ENCODE peak calls at places on chromosomes 7 and 10, in ten cellular contexts. Z is bronchial epithelial cell, C is brain microvascular endothelial cell, S is mammary epithelial cell, Q is iPS DF 6.9, J is SJSA1, A is tibial nerve, O is adrenal gland, K is left ventricle myocardium inferior, B is ovary. L is an unnamed sample.

GRCh38 chr7:90530263-90530662 is 60.8 kb downstream of the PTTG1IP2 start:
- DNase-seq in B (no peak), S (peak), A (no peak), O (no peak), Z (peak), K (no peak), C (peak), J (no peak), Q (no peak), L (peak)

GRCh38 chr10:31620236-31621151 is 301.5 kb downstream of the ZEB1 start:
- DNase-seq in K (peak), Z (no peak), A (peak), C (peak), S (no peak), O (no peak), J (no peak), B (peak), Q (no peak), L (peak)

GRCh38 chr7:102934267-102934666 is 21.5 kb downstream of the LRRC17 start:
- DNase-seq in Z (no peak), C (no peak), O (no peak), J (no peak), B (no peak), Q (no peak), S (no peak), K (no peak), A (no peak), L (no peak)

GRCh38 chr10:28838908-28839307 is 161.6 kb downstream of the BAMBI start:
- DNase-seq in K (no peak), J (peak), A (no peak), Z (peak), O (peak), C (peak), S (no peak), Q (no peak), B (no peak), L (no peak)

GRCh38 chr10:96511044-96511945 is 2.4 kb downstream of the TLL2 start:
- DNase-seq in Z (peak), B (no peak), C (no peak), Q (peak), A (peak), J (no peak), S (peak), K (no peak), O (peak), L (no peak)

GRCh38 chr7:8126768-8127167 is 135.2 kb downstream of the ICA1 start:
- DNase-seq in O (no peak), A (no peak), K (no peak), J (no peak), Q (no peak), B (no peak), Z (no peak), S (no peak), C (no peak), L (no peak)

GRCh38 chr10:72162978-72163377 is 52.8 kb upstream of the ANAPC16 start:
- DNase-seq in A (no peak), B (no peak), Z (peak), J (no peak), O (no peak), C (peak), K (no peak), Q (no peak), S (peak), L (no peak)

GRCh38 chr7:45890902-45891461 is 2.7 kb downstream of the IGFBP1 start:
- DNase-seq in B (no peak), A (peak), S (peak), Z (peak), K (no peak), Q (no peak), C (no peak), O (no peak), J (no peak), L (no peak)

GRCh38 chr7:98872328-98872924 is 2.6 kb upstream of the TMEM130 start:
- DNase-seq in Q (no peak), K (no peak), S (no peak), Z (no peak), A (no peak), O (no peak), B (no peak), C (no peak), J (no peak), L (no peak)

GRCh38 chr7:80881361-80881760 is 37.5 kb downstream of the SEMA3C start:
- DNase-seq in K (no peak), C (no peak), S (no peak), O (no peak), A (no peak), B (no peak), Q (no peak), Z (no peak), J (no peak), L (no peak)

GRCh38 chr7:24980695-24981543 is 941 bp upstream of the OSBPL3 start:
- DNase-seq in O (peak), K (no peak), B (peak), A (peak), Z (peak), J (no peak), Q (no peak), S (peak), C (no peak), L (no peak)

GRCh38 chr10:123390874-123391273 is 236.7 kb downstream of the BUB3 start:
- DNase-seq in S (no peak), K (no peak), J (no peak), Z (no peak), B (no peak), O (no peak), Q (no peak), A (no peak), C (no peak), L (no peak)

GRCh38 chr10:23198610-23198939 is 6.5 kb downstream of the PTF1A start:
- DNase-seq in S (no peak), J (no peak), O (no peak), C (no peak), B (no peak), A (no peak), Q (no peak), K (no peak), Z (no peak), L (no peak)

GRCh38 chr10:67663449-67664087 is 32.4 kb downstream of the CTNNA3 start:
- DNase-seq in S (no peak), Z (no peak), B (no peak), O (no peak), J (no peak), K (no peak), C (no peak), Q (no peak), A (no peak), L (no peak)

GRCh38 chr10:67664936-67665335 is 31.1 kb downstream of the CTNNA3 start:
- DNase-seq in A (no peak), J (no peak), O (no peak), B (no peak), Z (no peak), Q (no peak), S (no peak), C (no peak), K (no peak), L (no peak)

GRCh38 chr10:67666416-67667043 is 29.5 kb downstream of the CTNNA3 start:
- DNase-seq in A (no peak), B (no peak), K (no peak), S (peak), Z (peak), O (no peak), J (no peak), Q (no peak), C (no peak), L (no peak)

GRCh38 chr10:67668448-67668847 is 27.5 kb downstream of the CTNNA3 start:
- DNase-seq in Z (peak), J (no peak), S (peak), K (no peak), C (peak), O (no peak), Q (no peak), A (no peak), B (no peak), L (peak)

DNA sequence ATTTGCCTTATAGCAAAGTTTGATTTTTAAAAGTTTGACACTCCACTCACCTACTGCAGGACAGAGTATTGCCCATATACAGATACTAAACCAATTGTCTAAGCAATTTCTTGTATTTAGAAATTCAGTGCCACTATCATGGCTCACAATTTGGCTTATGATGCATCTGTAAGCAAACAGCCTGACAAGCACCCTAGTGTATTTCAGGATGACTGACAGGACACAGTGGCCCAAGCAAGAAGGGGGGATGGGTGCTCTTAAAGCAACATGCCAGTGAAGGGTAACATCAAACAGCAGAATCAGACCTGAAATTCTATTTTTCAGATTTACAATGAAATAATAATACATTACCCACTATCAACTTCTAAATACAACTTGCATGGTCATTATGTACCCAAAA is 30.5 kb downstream of the CTNNA3 start:
- DNase-seq in B (no peak), J (no peak), S (no peak), Z (peak), O (no peak), Q (no peak), A (no peak), C (no peak), K (no peak), L (no peak)
- H3K4me3 ChIP-seq in B (no peak), J (no peak), S (no peak), Z (no peak), O (no peak), Q (no peak), A (no peak), C (no peak), K (peak), L (no peak)

GRCh38 chr10:113115534-113115933 is 165.5 kb downstream of the TCF7L2 start:
- DNase-seq in J (no peak), S (no peak), K (no peak), O (no peak), Q (no peak), B (no peak), C (no peak), Z (no peak), A (no peak), L (no peak)
- H3K4me3 ChIP-seq in J (no peak), S (no peak), K (no peak), O (no peak), Q (no peak), B (no peak), C (no peak), Z (no peak), A (no peak), L (no peak)

GRCh38 chr7:55550010-55550409 is 22.3 kb downstream of the VOPP1 start:
- DNase-seq in S (no peak), A (no peak), Q (no peak), B (no peak), J (no peak), K (no peak), C (no peak), O (no peak), Z (no peak), L (no peak)
- H3K4me3 ChIP-seq in S (no peak), A (no peak), Q (no peak), B (no peak), J (no peak), K (no peak), C (no peak), O (no peak), Z (no peak), L (no peak)

GRCh38 chr10:125722811-125723210 is 3.3 kb downstream of the EDRF1 start:
- DNase-seq in J (no peak), A (no peak), B (no peak), S (no peak), K (no peak), O (no peak), C (no peak), Z (no peak), Q (no peak), L (no peak)

GRCh38 chr10:125726914-125727313 is 7.4 kb downstream of the EDRF1 start:
- DNase-seq in S (no peak), A (no peak), J (no peak), B (no peak), C (no peak), Q (no peak), K (no peak), Z (no peak), O (no peak), L (no peak)

GRCh38 chr10:125720002-125720382 is 483 bp downstream of the EDRF1 start:
- DNase-seq in S (no peak), Z (peak), Q (no peak), C (no peak), K (no peak), A (no peak), J (no peak), B (no peak), O (peak), L (no peak)

GRCh38 chr10:125719173-125720001 is at the start of gene EDRF1:
- DNase-seq in O (peak), B (peak), K (peak), Z (peak), C (peak), A (peak), S (peak), J (peak), Q (peak), L (peak)

GRCh38 chr10:125721035-125721434 is 1.5 kb downstream of the EDRF1 start:
- DNase-seq in K (no peak), J (no peak), Z (no peak), S (no peak), A (no peak), C (no peak), O (no peak), Q (no peak), B (no peak), L (no peak)
- H3K4me3 ChIP-seq in K (no peak), J (no peak), Z (no peak), S (no peak), A (no peak), C (no peak), O (no peak), Q (no peak), B (no peak), L (no peak)

GRCh38 chr10:11207276-11207809 is 189.7 kb downstream of the CELF2 start:
- DNase-seq in A (no peak), C (no peak), K (no peak), Z (no peak), O (no peak), S (no peak), B (no peak), Q (no peak), J (no peak), L (no peak)

GRCh38 chr10:11208908-11209809 is 191.5 kb downstream of the CELF2 start:
- DNase-seq in Z (no peak), J (no peak), K (no peak), A (no peak), C (no peak), S (no peak), Q (no peak), B (no peak), O (no peak), L (no peak)

GRCh38 chr10:11210211-11210922 is 192.7 kb downstream of the CELF2 start:
- DNase-seq in Q (no peak), Z (no peak), K (no peak), S (no peak), A (no peak), O (peak), J (no peak), C (no peak), B (no peak), L (no peak)

GRCh38 chr10:11208243-11208642 is 190.6 kb downstream of the CELF2 start:
- DNase-seq in J (no peak), B (no peak), S (no peak), O (no peak), A (no peak), K (no peak), Z (no peak), Q (no peak), C (no peak), L (no peak)

DNA sequence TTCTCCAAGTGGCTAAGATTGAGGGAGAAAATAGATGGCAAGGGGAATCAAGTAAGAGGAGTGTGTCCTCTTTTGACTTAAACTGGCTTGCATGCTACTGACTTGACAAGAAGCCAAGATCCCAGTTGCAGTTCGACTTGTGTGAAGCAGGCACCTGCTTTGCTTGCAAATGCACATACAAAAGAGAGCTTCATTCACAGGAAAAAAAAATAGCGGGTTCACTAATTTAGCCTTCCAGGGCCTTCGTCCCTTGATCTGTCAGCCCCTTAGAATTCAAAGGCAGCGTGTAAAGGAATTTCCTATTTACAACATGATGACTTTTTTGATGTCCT is 192.1 kb downstream of the CELF2 start:
- DNase-seq in C (no peak), S (no peak), Q (no peak), K (no peak), B (no peak), Z (no peak), J (no peak), O (no peak), A (no peak), L (no peak)
- H3K4me3 ChIP-seq in C (no peak), S (no peak), Q (no peak), K (no peak), B (no peak), Z (no peak), J (no peak), O (no peak), A (no peak), L (no peak)

GRCh38 chr7:28920424-28920823 is 37.7 kb downstream of the TRIL start:
- DNase-seq in Q (no peak), Z (peak), A (no peak), J (no peak), O (no peak), C (no peak), K (no peak), B (no peak), S (no peak), L (no peak)

GRCh38 chr7:28921822-28922221 is 36.3 kb downstream of the TRIL start:
- DNase-seq in A (peak), Q (no peak), Z (peak), S (peak), C (peak), B (peak), J (no peak), K (no peak), O (peak), L (peak)

GRCh38 chr7:28922618-28923331 is 35.4 kb downstream of the TRIL start:
- DNase-seq in A (peak), Z (peak), J (peak), K (peak), S (peak), Q (peak), B (peak), C (peak), O (peak), L (peak)

GRCh38 chr7:28919510-28919909 is 38.6 kb downstream of the TRIL start:
- DNase-seq in Z (no peak), K (no peak), A (peak), S (no peak), J (no peak), B (no peak), C (no peak), Q (no peak), O (no peak), L (peak)
- H3K4me3 ChIP-seq in Z (no peak), K (no peak), A (no peak), S (no peak), J (no peak), B (no peak), C (no peak), Q (no peak), O (no peak), L (no peak)

GRCh38 chr10:102344067-102344466 is 51.4 kb upstream of the NFKB2 start:
- DNase-seq in S (peak), Z (peak), Q (no peak), K (no peak), J (no peak), O (peak), A (no peak), C (peak), B (no peak), L (no peak)

GRCh38 chr10:102341038-102341688 is 54.3 kb upstream of the NFKB2 start:
- DNase-seq in J (no peak), K (no peak), A (no peak), S (no peak), Q (no peak), Z (peak), C (no peak), O (no peak), B (no peak), L (no peak)

GRCh38 chr10:102347236-102347828 is 48.2 kb upstream of the NFKB2 start:
- DNase-seq in J (no peak), B (no peak), A (peak), Z (peak), K (peak), C (peak), Q (peak), O (peak), S (peak), L (no peak)

GRCh38 chr10:102342462-102342861 is 53.0 kb upstream of the NFKB2 start:
- DNase-seq in B (no peak), C (no peak), S (peak), Z (peak), A (no peak), K (no peak), J (no peak), Q (peak), O (no peak), L (no peak)

GRCh38 chr10:102342958-102343357 is 52.5 kb upstream of the NFKB2 start:
- DNase-seq in A (no peak), K (no peak), Z (peak), B (no peak), S (peak), O (no peak), J (peak), C (peak), Q (no peak), L (no peak)
- H3K4me3 ChIP-seq in A (no peak), K (no peak), Z (no peak), B (no peak), S (no peak), O (no peak), J (no peak), C (no peak), Q (no peak), L (no peak)

L was measured in skeletal muscle cell.